ENCODE peak calls at places on chromosomes 16 and 17, in four cellular contexts. Q, I, U and O are unnamed samples.

GRCh38 chr17:13429201-13429600 is 172.5 kb downstream of the HS3ST3A1 start:
- DNase-seq in Q (no peak), I (no peak), U (no peak), O (no peak)

GRCh38 chr16:88318521-88318920 is 64.2 kb upstream of the ZNF469 start:
- DNase-seq in Q (no peak), I (no peak), U (no peak), O (no peak)

GRCh38 chr17:77884967-77885641 is 73.4 kb upstream of the TNRC6C start:
- DNase-seq in Q (peak; percentile 58), I (no peak), U (no peak), O (no peak)

GRCh38 chr17:72952220-72952619 is 140.3 kb downstream of the SLC39A11 start:
- DNase-seq in Q (no peak), I (no peak), U (no peak), O (no peak)

GRCh38 chr16:79320956-79321355 is 279.6 kb downstream of the MAF start:
- DNase-seq in Q (no peak), I (no peak), U (no peak), O (no peak)

GRCh38 chr17:65071861-65072260 is 15.3 kb upstream of the GNA13 start:
- DNase-seq in Q (no peak), I (no peak), U (no peak), O (no peak)

GRCh38 chr17:38585056-38585804 is 20.5 kb downstream of the SRCIN1 start:
- DNase-seq in Q (no peak), I (no peak), U (no peak), O (no peak)

GRCh38 chr17:44804301-44805061 is 25.6 kb downstream of the GJC1 start:
- DNase-seq in Q (no peak), I (no peak), U (no peak), O (peak; percentile 43)

GRCh38 chr16:70737377-70738082 is 51.7 kb upstream of the MTSS2 start:
- DNase-seq in Q (peak; percentile 88), I (no peak), U (peak; percentile 42), O (peak; percentile 88)

GRCh38 chr17:61837175-61838051 is 25.9 kb downstream of the BRIP1 start:
- DNase-seq in Q (no peak), I (no peak), U (peak; percentile 36), O (no peak)

GRCh38 chr17:17079761-17080160 is 37.5 kb downstream of the MPRIP start:
- DNase-seq in Q (peak; percentile 30), I (no peak), U (no peak), O (peak; percentile 82)

GRCh38 chr17:78559749-78560368 is 17.3 kb downstream of the DNAH17 start:
- DNase-seq in Q (no peak), I (no peak), U (no peak), O (no peak)

GRCh38 chr17:58208344-58208743 is 10.7 kb downstream of the MKS1 start:
- DNase-seq in Q (no peak), I (no peak), U (no peak), O (no peak)

GRCh38 chr17:5587431-5588032 is 3.2 kb upstream of the NLRP1 start:
- DNase-seq in Q (no peak), I (no peak), U (no peak), O (no peak)

GRCh38 chr16:58337090-58337444 is 42.2 kb upstream of the PRSS54 start:
- DNase-seq in Q (no peak), I (no peak), U (no peak), O (no peak)

GRCh38 chr16:30786936-30787612 is at the start of gene ZNF629:
- DNase-seq in Q (no peak), I (peak; percentile 34), U (no peak), O (peak; percentile 89)

GRCh38 chr17:50024808-50025207 is 29.8 kb upstream of the DLX3 start:
- DNase-seq in Q (no peak), I (no peak), U (no peak), O (no peak)

GRCh38 chr16:4364196-4365013 is 7.2 kb upstream of the VASN start:
- DNase-seq in Q (peak; percentile 77), I (no peak), U (no peak), O (no peak)

GRCh38 chr16:60645541-60645940 is 1390.7 kb downstream of the CDH8 start:
- DNase-seq in Q (no peak), I (no peak), U (no peak), O (no peak)

GRCh38 chr16:85055503-85056210 is 28.1 kb downstream of the KIAA0513 start:
- DNase-seq in Q (peak; percentile 92), I (no peak), U (peak; percentile 9), O (peak; percentile 86)

GRCh38 chr17:31373150-31374082 is 18.1 kb upstream of the RAB11FIP4 start:
- DNase-seq in Q (no peak), I (no peak), U (no peak), O (no peak)

GRCh38 chr17:62587554-62587953 is 39.9 kb upstream of the MRC2 start:
- DNase-seq in Q (no peak), I (no peak), U (no peak), O (no peak)

GRCh38 chr16:27127293-27127692 is 60.6 kb downstream of the C16orf82 start:
- DNase-seq in Q (no peak), I (no peak), U (no peak), O (no peak)

GRCh38 chr16:87392823-87393679 is 915 bp downstream of the MAP1LC3B start:
- DNase-seq in Q (peak; percentile 94), I (no peak), U (no peak), O (no peak)

GRCh38 chr16:87608400-87608985 is 6.2 kb downstream of the JPH3 start:
- DNase-seq in Q (no peak), I (no peak), U (peak; percentile 35), O (peak; percentile 90)

GRCh38 chr17:8243827-8244226 is 4.0 kb downstream of the CTC1 start:
- DNase-seq in Q (no peak), I (no peak), U (no peak), O (no peak)

GRCh38 chr17:79830303-79830702 is 8.9 kb downstream of the CBX4 start:
- DNase-seq in Q (no peak), I (no peak), U (no peak), O (no peak)

GRCh38 chr17:19383681-19384470 is 3.1 kb downstream of the MFAP4 start:
- DNase-seq in Q (peak; percentile 59), I (no peak), U (no peak), O (peak; percentile 82)

GRCh38 chr17:44981221-44981968 is 13.3 kb upstream of the C1QL1 start:
- DNase-seq in Q (no peak), I (no peak), U (no peak), O (no peak)

GRCh38 chr16:3292604-3293003 is 9.3 kb downstream of the ZNF263 start:
- DNase-seq in Q (no peak), I (no peak), U (no peak), O (no peak)

GRCh38 chr16:18983565-18984424 is at the start of gene TMC7:
- DNase-seq in Q (peak; percentile 76), I (no peak), U (no peak), O (peak; percentile 87)

GRCh38 chr16:50473375-50473945 is 74.7 kb upstream of the NKD1 start:
- DNase-seq in Q (no peak), I (no peak), U (no peak), O (no peak)